ENCODE peak calls at places on chromosome 1, in seven cellular contexts. Z is NCI-H1092 treated with DMSO at 0.1 percent for 48 hours; H is HCEC 1CT; J is amniotic stem cell; B is stimulated activated CD8-positive, alpha-beta memory T cell treated with anti-CD3 and anti-CD28 coated beads, Interleukin-4, amount 100 ng/mL, for 1 hour; R is activated CD4-positive, CD25-positive, alpha-beta regulatory T cell treated with anti-CD3 and anti-CD28 coated beads, Interleukin-2, amount 50 U/mL, for 16 hours; V is naive thymus-derived CD4-positive, alpha-beta T cell. A is an unnamed sample.

GRCh38 chr1:53541761-53542550 is 82.8 kb downstream of the DMRTB1 start:
- DNase-seq in Z (no peak), H (peak), J (peak), V (no peak), B (no peak), R (no peak), A (peak)

GRCh38 chr1:27789511-27790154 is 16.6 kb downstream of the STX12 start:
- DNase-seq in J (no peak), B (no peak), Z (no peak), V (no peak), R (no peak), H (peak), A (no peak)

GRCh38 chr1:110582378-110582777 is 23.8 kb downstream of the KCNA2 start:
- DNase-seq in V (no peak), Z (no peak), H (no peak), J (no peak), B (no peak), R (no peak), A (no peak)

GRCh38 chr1:94641990-94642389 is 100.4 kb upstream of the F3 start:
- DNase-seq in Z (no peak), J (no peak), R (no peak), H (no peak), V (no peak), B (no peak), A (no peak)

GRCh38 chr1:236421850-236422516 is 27.9 kb downstream of the EDARADD start:
- DNase-seq in R (no peak), V (no peak), H (no peak), J (no peak), Z (no peak), B (no peak), A (no peak)

GRCh38 chr1:228989676-228989991 is 254.4 kb downstream of the RHOU start:
- DNase-seq in V (no peak), B (no peak), H (no peak), Z (no peak), J (no peak), R (no peak), A (no peak)

GRCh38 chr1:110262846-110263631 is 52.9 kb downstream of the KCNC4 start:
- DNase-seq in Z (no peak), H (no peak), B (no peak), V (no peak), R (no peak), J (no peak), A (no peak)

GRCh38 chr1:193729429-193729828 is 543.0 kb upstream of the B3GALT2 start:
- DNase-seq in V (no peak), B (no peak), Z (no peak), R (no peak), H (no peak), J (peak), A (no peak)

GRCh38 chr1:30538906-30539855 is 184.2 kb downstream of the MATN1 start:
- DNase-seq in J (no peak), Z (no peak), H (no peak), V (no peak), R (no peak), B (no peak), A (no peak)

GRCh38 chr1:68011786-68012375 is 38.5 kb downstream of the DIRAS3 start:
- DNase-seq in V (no peak), J (no peak), B (no peak), H (no peak), Z (no peak), R (no peak), A (no peak)

GRCh38 chr1:202034149-202034682 is 23.8 kb downstream of the ELF3 start:
- DNase-seq in Z (no peak), J (no peak), R (no peak), B (no peak), H (no peak), V (no peak), A (no peak)

GRCh38 chr1:78743626-78744025 is 94.0 kb downstream of the IFI44 start:
- DNase-seq in Z (no peak), J (peak), B (no peak), R (no peak), V (no peak), H (peak), A (no peak)